ENCODE peak calls at places on chromosome 9, in six cellular contexts. One of them, this sample, is unnamed.
A peak's percentile ranks its signal among the peaks of the same experiment; 100 is the strongest.

GRCh38 chr9:82208741-82209450 is 220.3 kb downstream of the SPATA31D1 start:
- DNase-seq in heart right ventricle: no peak
- DNase-seq in cardiac muscle cell: no peak
- DNase-seq in naive thymus-derived CD8-positive, alpha-beta T cell: no peak
- DNase-seq in HFF-Myc: no peak
- DNase-seq in C1 segment of cervical spinal cord: no peak
- DNase-seq in this sample: no peak

GRCh38 chr9:88821033-88821748 is 170.1 kb upstream of the S1PR3 start:
- DNase-seq in heart right ventricle: no peak
- DNase-seq in cardiac muscle cell: no peak
- DNase-seq in naive thymus-derived CD8-positive, alpha-beta T cell: no peak
- DNase-seq in HFF-Myc: no peak
- DNase-seq in C1 segment of cervical spinal cord: no peak
- DNase-seq in this sample: no peak

GRCh38 chr9:134732392-134733110 is 90.9 kb downstream of the COL5A1 start:
- DNase-seq in heart right ventricle: no peak
- DNase-seq in cardiac muscle cell: no peak
- DNase-seq in naive thymus-derived CD8-positive, alpha-beta T cell: no peak
- DNase-seq in HFF-Myc: no peak
- DNase-seq in C1 segment of cervical spinal cord: no peak
- DNase-seq in this sample: no peak

GRCh38 chr9:37859043-37859442 is 44.9 kb downstream of the SLC25A51 start:
- DNase-seq in heart right ventricle: no peak
- DNase-seq in cardiac muscle cell: no peak
- DNase-seq in naive thymus-derived CD8-positive, alpha-beta T cell: no peak
- DNase-seq in HFF-Myc: no peak
- DNase-seq in C1 segment of cervical spinal cord: no peak
- DNase-seq in this sample: no peak

GRCh38 chr9:130805510-130806387 is 29.3 kb upstream of the ABL1 start:
- DNase-seq in heart right ventricle: no peak
- DNase-seq in cardiac muscle cell: peak; percentile 12
- DNase-seq in naive thymus-derived CD8-positive, alpha-beta T cell: no peak
- DNase-seq in HFF-Myc: no peak
- DNase-seq in C1 segment of cervical spinal cord: no peak
- DNase-seq in this sample: no peak

GRCh38 chr9:136572003-136572595 is 26.3 kb upstream of the NOTCH1 start:
- DNase-seq in heart right ventricle: peak; percentile 73
- DNase-seq in cardiac muscle cell: peak; percentile 92
- DNase-seq in naive thymus-derived CD8-positive, alpha-beta T cell: no peak
- DNase-seq in HFF-Myc: no peak
- DNase-seq in C1 segment of cervical spinal cord: no peak
- DNase-seq in this sample: no peak

GRCh38 chr9:113220467-113221002 is 542 bp downstream of the FKBP15 start:
- DNase-seq in heart right ventricle: no peak
- DNase-seq in cardiac muscle cell: no peak
- DNase-seq in naive thymus-derived CD8-positive, alpha-beta T cell: peak; percentile 23
- DNase-seq in HFF-Myc: no peak
- DNase-seq in C1 segment of cervical spinal cord: no peak
- DNase-seq in this sample: no peak

GRCh38 chr9:110033869-110034268 is 174.1 kb downstream of the C9orf152 start:
- DNase-seq in heart right ventricle: no peak
- DNase-seq in cardiac muscle cell: no peak
- DNase-seq in naive thymus-derived CD8-positive, alpha-beta T cell: no peak
- DNase-seq in HFF-Myc: no peak
- DNase-seq in C1 segment of cervical spinal cord: no peak
- DNase-seq in this sample: no peak

GRCh38 chr9:23686896-23687295 is 139.1 kb downstream of the ELAVL2 start:
- DNase-seq in heart right ventricle: no peak
- DNase-seq in cardiac muscle cell: no peak
- DNase-seq in naive thymus-derived CD8-positive, alpha-beta T cell: no peak
- DNase-seq in HFF-Myc: no peak
- DNase-seq in C1 segment of cervical spinal cord: no peak
- DNase-seq in this sample: no peak

GRCh38 chr9:136339173-136339957 is 12.0 kb downstream of the GPSM1 start:
- DNase-seq in heart right ventricle: peak; percentile 79
- DNase-seq in cardiac muscle cell: peak; percentile 84
- DNase-seq in naive thymus-derived CD8-positive, alpha-beta T cell: peak; percentile 14
- DNase-seq in HFF-Myc: no peak
- DNase-seq in C1 segment of cervical spinal cord: peak; percentile 80
- DNase-seq in this sample: no peak

GRCh38 chr9:93910196-93910595 is 45.0 kb downstream of the BARX1 start:
- DNase-seq in heart right ventricle: no peak
- DNase-seq in cardiac muscle cell: no peak
- DNase-seq in naive thymus-derived CD8-positive, alpha-beta T cell: no peak
- DNase-seq in HFF-Myc: no peak
- DNase-seq in C1 segment of cervical spinal cord: no peak
- DNase-seq in this sample: no peak

GRCh38 chr9:16704489-16705111 is 165.9 kb downstream of the BNC2 start:
- DNase-seq in heart right ventricle: peak; percentile 34
- DNase-seq in cardiac muscle cell: peak; percentile 34
- DNase-seq in naive thymus-derived CD8-positive, alpha-beta T cell: no peak
- DNase-seq in HFF-Myc: no peak
- DNase-seq in C1 segment of cervical spinal cord: no peak
- DNase-seq in this sample: no peak

GRCh38 chr9:111069233-111069632 is 31.0 kb upstream of the LPAR1 start:
- DNase-seq in heart right ventricle: no peak
- DNase-seq in cardiac muscle cell: no peak
- DNase-seq in naive thymus-derived CD8-positive, alpha-beta T cell: no peak
- DNase-seq in HFF-Myc: no peak
- DNase-seq in C1 segment of cervical spinal cord: no peak
- DNase-seq in this sample: no peak

GRCh38 chr9:22682536-22683392 is 236.1 kb downstream of the DMRTA1 start:
- DNase-seq in heart right ventricle: no peak
- DNase-seq in cardiac muscle cell: no peak
- DNase-seq in naive thymus-derived CD8-positive, alpha-beta T cell: no peak
- DNase-seq in HFF-Myc: peak; percentile 58
- DNase-seq in C1 segment of cervical spinal cord: no peak
- DNase-seq in this sample: no peak

GRCh38 chr9:94949330-94949729 is 222.8 kb downstream of the AOPEP start:
- DNase-seq in heart right ventricle: no peak
- DNase-seq in cardiac muscle cell: no peak
- DNase-seq in naive thymus-derived CD8-positive, alpha-beta T cell: no peak
- DNase-seq in HFF-Myc: no peak
- DNase-seq in C1 segment of cervical spinal cord: no peak
- DNase-seq in this sample: no peak

GRCh38 chr9:21317956-21318923 is 13.1 kb upstream of the IFNA5 start:
- DNase-seq in heart right ventricle: no peak
- DNase-seq in cardiac muscle cell: peak; percentile 66
- DNase-seq in naive thymus-derived CD8-positive, alpha-beta T cell: peak; percentile 19
- DNase-seq in HFF-Myc: no peak
- DNase-seq in C1 segment of cervical spinal cord: peak; percentile 5
- DNase-seq in this sample: no peak

GRCh38 chr9:125532412-125532811 is 174.6 kb downstream of the MAPKAP1 start:
- DNase-seq in heart right ventricle: no peak
- DNase-seq in cardiac muscle cell: no peak
- DNase-seq in naive thymus-derived CD8-positive, alpha-beta T cell: no peak
- DNase-seq in HFF-Myc: no peak
- DNase-seq in C1 segment of cervical spinal cord: no peak
- DNase-seq in this sample: no peak

GRCh38 chr9:133738806-133739150 is 626 bp upstream of the SARDH start:
- DNase-seq in heart right ventricle: no peak
- DNase-seq in cardiac muscle cell: no peak
- DNase-seq in naive thymus-derived CD8-positive, alpha-beta T cell: no peak
- DNase-seq in HFF-Myc: no peak
- DNase-seq in C1 segment of cervical spinal cord: no peak
- DNase-seq in this sample: no peak

GRCh38 chr9:79952401-79952800 is 380.6 kb downstream of the TLE4 start:
- DNase-seq in heart right ventricle: no peak
- DNase-seq in cardiac muscle cell: no peak
- DNase-seq in naive thymus-derived CD8-positive, alpha-beta T cell: no peak
- DNase-seq in HFF-Myc: no peak
- DNase-seq in C1 segment of cervical spinal cord: no peak
- DNase-seq in this sample: no peak

GRCh38 chr9:99076483-99077171 is 28.3 kb upstream of the TGFBR1 start:
- DNase-seq in heart right ventricle: no peak
- DNase-seq in cardiac muscle cell: no peak
- DNase-seq in naive thymus-derived CD8-positive, alpha-beta T cell: peak; percentile 60
- DNase-seq in HFF-Myc: no peak
- DNase-seq in C1 segment of cervical spinal cord: peak; percentile 7
- DNase-seq in this sample: no peak

GRCh38 chr9:134660407-134660806 is 18.8 kb downstream of the COL5A1 start:
- DNase-seq in heart right ventricle: no peak
- DNase-seq in cardiac muscle cell: no peak
- DNase-seq in naive thymus-derived CD8-positive, alpha-beta T cell: no peak
- DNase-seq in HFF-Myc: no peak
- DNase-seq in C1 segment of cervical spinal cord: no peak
- DNase-seq in this sample: no peak

GRCh38 chr9:103104101-103104500 is 109.0 kb downstream of the CYLC2 start:
- DNase-seq in heart right ventricle: no peak
- DNase-seq in cardiac muscle cell: no peak
- DNase-seq in naive thymus-derived CD8-positive, alpha-beta T cell: no peak
- DNase-seq in HFF-Myc: no peak
- DNase-seq in C1 segment of cervical spinal cord: no peak
- DNase-seq in this sample: no peak

GRCh38 chr9:33131505-33132248 is 35.5 kb downstream of the B4GALT1 start:
- DNase-seq in heart right ventricle: no peak
- DNase-seq in cardiac muscle cell: no peak
- DNase-seq in naive thymus-derived CD8-positive, alpha-beta T cell: no peak
- DNase-seq in HFF-Myc: no peak
- DNase-seq in C1 segment of cervical spinal cord: no peak
- DNase-seq in this sample: no peak

GRCh38 chr9:19379697-19380046 is 364 bp downstream of the RPS6 start:
- DNase-seq in heart right ventricle: peak; percentile 50
- DNase-seq in cardiac muscle cell: no peak
- DNase-seq in naive thymus-derived CD8-positive, alpha-beta T cell: no peak
- DNase-seq in HFF-Myc: no peak
- DNase-seq in C1 segment of cervical spinal cord: no peak
- DNase-seq in this sample: no peak

GRCh38 chr9:73269430-73270101 is 117.9 kb downstream of the ANXA1 start:
- DNase-seq in heart right ventricle: no peak
- DNase-seq in cardiac muscle cell: peak; percentile 60
- DNase-seq in naive thymus-derived CD8-positive, alpha-beta T cell: no peak
- DNase-seq in HFF-Myc: peak; percentile 10
- DNase-seq in C1 segment of cervical spinal cord: no peak
- DNase-seq in this sample: peak; percentile 20

GRCh38 chr9:125428060-125428481 is 166.4 kb downstream of the GAPVD1 start:
- DNase-seq in heart right ventricle: peak; percentile 36
- DNase-seq in cardiac muscle cell: peak; percentile 37
- DNase-seq in naive thymus-derived CD8-positive, alpha-beta T cell: no peak
- DNase-seq in HFF-Myc: no peak
- DNase-seq in C1 segment of cervical spinal cord: no peak
- DNase-seq in this sample: no peak

GRCh38 chr9:131667576-131667975 is 72.3 kb downstream of the RAPGEF1 start:
- DNase-seq in heart right ventricle: no peak
- DNase-seq in cardiac muscle cell: no peak
- DNase-seq in naive thymus-derived CD8-positive, alpha-beta T cell: no peak
- DNase-seq in HFF-Myc: no peak
- DNase-seq in C1 segment of cervical spinal cord: no peak
- DNase-seq in this sample: no peak

This sample was measured in SK-N-MC.